ENCODE peak calls at places on chromosomes 7 and 10, in four cellular contexts. I is colonic mucosa, U is tibial nerve, T is AG04450. S is an unnamed sample.

GRCh38 chr10:84138478-84139125 is 707 bp upstream of the GHITM start:
- DNase-seq in I (peak), U (no peak), T (no peak), S (peak)

GRCh38 chr7:30241767-30242166 is 42.6 kb upstream of the ZNRF2 start:
- DNase-seq in I (no peak), U (no peak), T (no peak), S (no peak)

GRCh38 chr10:53403688-53404087 is 631.1 kb upstream of the MBL2 start:
- DNase-seq in I (peak), U (peak), T (no peak), S (peak)

GRCh38 chr10:117729156-117729555 is 186.6 kb downstream of the EMX2 start:
- DNase-seq in I (no peak), U (no peak), T (no peak), S (no peak)

GRCh38 chr10:66176772-66177171 is 749.1 kb upstream of the LRRTM3 start:
- DNase-seq in I (no peak), U (no peak), T (peak), S (no peak)

GRCh38 chr7:511476-512145 is 8.0 kb downstream of the PDGFA start:
- DNase-seq in I (no peak), U (no peak), T (no peak), S (peak)

GRCh38 chr10:42972946-42973345 is 103.9 kb upstream of the RET start:
- DNase-seq in I (no peak), U (no peak), T (no peak), S (no peak)

GRCh38 chr7:108603922-108604684 is 34.4 kb downstream of the DNAJB9 start:
- DNase-seq in I (no peak), U (no peak), T (no peak), S (no peak)

GRCh38 chr10:119412831-119413737 is 129.4 kb downstream of the RGS10 start:
- DNase-seq in I (no peak), U (no peak), T (no peak), S (no peak)

GRCh38 chr10:983951-984705 is 4.1 kb upstream of the GTPBP4 start:
- DNase-seq in I (no peak), U (no peak), T (no peak), S (no peak)

GRCh38 chr7:75981450-75982305 is 12.7 kb downstream of the TMEM120A start:
- DNase-seq in I (peak), U (no peak), T (no peak), S (no peak)

GRCh38 chr10:70722820-70723424 is 50.6 kb downstream of the ADAMTS14 start:
- DNase-seq in I (no peak), U (no peak), T (no peak), S (no peak)

GRCh38 chr7:2049782-2050510 is 182.8 kb downstream of the MAD1L1 start:
- DNase-seq in I (no peak), U (no peak), T (no peak), S (peak)

GRCh38 chr10:103736763-103737162 is 118.6 kb downstream of the SH3PXD2A start:
- DNase-seq in I (no peak), U (no peak), T (no peak), S (no peak)

GRCh38 chr10:83983578-83984255 is 155.6 kb upstream of the GHITM start:
- DNase-seq in I (no peak), U (no peak), T (no peak), S (no peak)

GRCh38 chr7:134419875-134420274 is 39.0 kb downstream of the AKR1B1 start:
- DNase-seq in I (no peak), U (no peak), T (no peak), S (no peak)

GRCh38 chr10:98170249-98171117 is 36.0 kb downstream of the R3HCC1L start:
- DNase-seq in I (peak), U (no peak), T (peak), S (peak)

GRCh38 chr10:129958118-129958685 is 5.9 kb downstream of the EBF3 start:
- DNase-seq in I (no peak), U (no peak), T (no peak), S (no peak)
- H3K27ac ChIP-seq in I (no peak), U (peak), T (no peak), S (peak)

DNA sequence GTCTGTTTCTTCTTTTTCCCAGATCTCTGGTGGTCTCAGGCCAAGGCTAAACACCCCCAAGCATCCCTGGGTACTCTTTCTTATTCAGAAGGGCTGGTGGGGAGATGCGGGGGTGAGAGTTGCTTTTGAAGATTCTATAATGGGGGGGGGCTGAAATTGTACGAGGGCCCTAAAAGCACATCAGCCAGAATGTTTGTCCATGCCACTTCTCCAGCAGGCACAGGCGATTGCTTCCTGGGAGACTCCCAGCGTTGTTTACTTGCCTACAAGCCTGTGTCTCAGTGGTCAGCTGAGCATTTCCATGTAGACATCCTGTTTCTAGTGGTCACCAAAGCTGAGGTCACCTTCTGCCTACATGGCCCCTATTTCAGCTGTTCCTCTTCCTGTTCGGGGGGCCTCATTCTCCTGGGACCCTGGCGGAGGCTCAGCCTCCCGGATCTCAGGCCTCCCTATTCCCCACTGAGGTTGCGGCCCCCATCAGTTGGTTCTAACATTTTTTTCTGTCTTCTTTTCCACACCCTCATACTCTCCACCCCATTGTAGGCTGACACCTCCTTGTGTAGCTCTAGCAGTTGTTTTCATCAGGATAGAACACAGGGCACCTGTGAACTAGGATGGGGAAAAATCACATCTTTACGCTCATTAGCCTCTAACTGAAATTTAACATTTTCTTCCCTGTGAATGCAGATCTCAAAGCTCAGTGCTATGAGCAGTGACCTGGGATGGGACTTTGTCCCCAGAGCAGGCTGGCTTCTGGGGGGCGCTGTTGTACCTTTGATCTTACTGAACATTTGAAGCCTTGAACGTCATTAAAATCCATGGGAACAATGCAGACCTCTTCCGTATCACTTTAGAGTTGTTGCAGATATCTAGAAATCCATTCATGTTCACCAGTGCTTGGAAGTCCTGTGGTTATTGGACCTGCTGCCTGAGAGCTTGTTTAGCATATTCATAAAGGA is 286.5 kb downstream of the GLRX3 start:
- DNase-seq in I (no peak), U (no peak), T (no peak), S (no peak)
- TF ChIP-seq CTCF in I (no peak), U (no peak), T (no peak), S (no peak)

GRCh38 chr7:41870017-41870416 is 167.1 kb upstream of the INHBA start:
- DNase-seq in I (no peak), U (no peak), T (no peak), S (no peak)
- H3K27ac ChIP-seq in I (no peak), U (peak), T (peak), S (peak)

GRCh38 chr10:4344544-4344994 is 481.4 kb upstream of the AKR1E2 start:
- DNase-seq in I (no peak), U (peak), T (peak), S (peak)
- TF ChIP-seq CTCF in I (no peak), U (no peak), T (peak), S (no peak)

GRCh38 chr7:154566877-154567276 is 436.0 kb downstream of the PAXIP1 start:
- DNase-seq in I (no peak), U (no peak), T (no peak), S (no peak)

GRCh38 chr7:154568346-154568745 is 434.6 kb downstream of the PAXIP1 start:
- DNase-seq in I (no peak), U (no peak), T (no peak), S (no peak)

GRCh38 chr7:154569916-154570315 is 433.0 kb downstream of the PAXIP1 start:
- DNase-seq in I (no peak), U (no peak), T (no peak), S (no peak)

GRCh38 chr7:154559454-154559853 is 443.5 kb downstream of the PAXIP1 start:
- DNase-seq in I (no peak), U (no peak), T (no peak), S (no peak)

DNA sequence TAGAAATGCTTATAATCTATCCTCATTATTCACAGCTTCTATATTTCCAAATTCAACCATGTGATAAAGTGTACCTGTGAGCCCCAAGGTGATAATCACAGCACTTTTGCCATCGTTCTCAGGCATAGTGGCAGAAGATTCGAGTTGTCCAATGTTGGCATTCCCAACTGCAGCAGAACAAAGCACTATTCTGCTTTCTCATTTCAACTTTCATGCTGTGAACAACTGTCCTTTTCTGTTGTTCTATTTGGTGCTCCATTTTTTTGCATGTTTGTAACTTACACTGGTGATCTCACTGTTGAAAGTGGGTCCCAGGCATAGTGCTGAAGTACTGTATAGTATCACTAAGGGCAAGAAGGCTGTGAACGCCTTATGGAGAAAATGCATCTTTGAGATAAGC is 438.2 kb downstream of the PAXIP1 start:
- DNase-seq in I (no peak), U (no peak), T (no peak), S (no peak)
- H3K27ac ChIP-seq in I (no peak), U (no peak), T (no peak), S (no peak)

GRCh38 chr7:90236890-90237289 is 8.1 kb upstream of the CFAP69 start:
- DNase-seq in I (peak), U (no peak), T (no peak), S (no peak)

GRCh38 chr7:90238017-90238416 is 7.0 kb upstream of the CFAP69 start:
- DNase-seq in I (no peak), U (no peak), T (no peak), S (no peak)

GRCh38 chr7:90239050-90239449 is 5.9 kb upstream of the CFAP69 start:
- DNase-seq in I (no peak), U (no peak), T (no peak), S (no peak)

GRCh38 chr7:90238583-90238982 is 6.4 kb upstream of the CFAP69 start:
- DNase-seq in I (no peak), U (no peak), T (no peak), S (no peak)

GRCh38 chr7:90239625-90240228 is 5.2 kb upstream of the CFAP69 start:
- DNase-seq in I (no peak), U (no peak), T (no peak), S (no peak)
- TF ChIP-seq CTCF in I (no peak), U (no peak), T (no peak), S (no peak)

GRCh38 chr7:155808551-155809331 is 3.5 kb downstream of the SHH start:
- DNase-seq in I (peak), U (no peak), T (no peak), S (no peak)
- H3K27ac ChIP-seq in I (peak), U (peak), T (no peak), S (no peak)

GRCh38 chr7:80098795-80099194 is 35.8 kb upstream of the GNAI1 start:
- DNase-seq in I (no peak), U (no peak), T (no peak), S (no peak)

GRCh38 chr7:80093349-80093748 is 41.3 kb upstream of the GNAI1 start:
- DNase-seq in I (no peak), U (no peak), T (no peak), S (no peak)

GRCh38 chr7:80100254-80100653 is 34.4 kb upstream of the GNAI1 start:
- DNase-seq in I (no peak), U (no peak), T (no peak), S (no peak)

GRCh38 chr7:80097756-80098155 is 36.9 kb upstream of the GNAI1 start:
- DNase-seq in I (no peak), U (no peak), T (no peak), S (no peak)

GRCh38 chr7:80095545-80095944 is 39.1 kb upstream of the GNAI1 start:
- DNase-seq in I (no peak), U (no peak), T (no peak), S (no peak)
- TF ChIP-seq CTCF in I (peak), U (peak), T (peak), S (peak)

GRCh38 chr7:84549409-84549808 is 354.8 kb upstream of the SEMA3A start:
- DNase-seq in I (no peak), U (no peak), T (no peak), S (no peak)

GRCh38 chr7:84546403-84546802 is 351.8 kb upstream of the SEMA3A start:
- DNase-seq in I (no peak), U (no peak), T (no peak), S (no peak)

GRCh38 chr7:84548366-84549085 is 353.9 kb upstream of the SEMA3A start:
- DNase-seq in I (no peak), U (no peak), T (no peak), S (no peak)

DNA sequence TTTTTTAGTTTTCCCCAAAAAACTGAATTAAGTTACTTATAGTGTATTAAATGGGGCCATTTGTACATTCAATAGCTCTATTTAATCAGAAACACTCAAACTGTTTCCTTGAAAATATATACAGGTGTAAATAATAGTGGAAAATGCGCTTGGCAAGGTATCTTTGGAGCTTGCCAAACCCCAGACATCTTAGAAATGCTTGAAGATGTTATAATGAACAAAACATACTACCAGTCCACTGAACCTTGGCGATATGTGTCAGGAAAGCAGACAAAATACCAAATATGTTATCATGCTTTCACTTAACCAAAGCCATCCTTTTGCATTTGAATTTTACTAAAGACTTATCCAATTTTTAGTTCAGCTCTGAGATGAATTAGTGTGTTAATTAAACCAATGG is 352.7 kb upstream of the SEMA3A start:
- DNase-seq in I (no peak), U (no peak), T (no peak), S (no peak)
- H3K27ac ChIP-seq in I (no peak), U (no peak), T (no peak), S (no peak)

GRCh38 chr10:17005621-17006566 is 123.7 kb downstream of the CUBN start:
- DNase-seq in I (no peak), U (no peak), T (no peak), S (no peak)
- TF ChIP-seq CTCF in I (no peak), U (no peak), T (no peak), S (no peak)

S was measured in heart left ventricle.